ENCODE peak calls at places on chromosomes 6 and 20, in nine cellular contexts. L is effector memory CD8-positive, alpha-beta T cell; P is PC-3; K is pancreas; S is T-cell; R is lower lobe of right lung; O is stimulated activated naive CD8-positive, alpha-beta T cell treated with anti-CD3 and anti-CD28 coated beads, Interleukin-15, amount 100 ng/mL, for 72 hours; F is gastroesophageal sphincter; Z is K562. Q is an unnamed sample.
A peak's percentile ranks its signal among the peaks of the same experiment; 100 is the strongest.

GRCh38 chr6:148221580-148221979 is 121.1 kb upstream of the SASH1 start:
- ATAC-seq in L (no peak), P (no peak), K (no peak), S (no peak), R (no peak), O (no peak), F (no peak), Z (no peak), Q (no peak)

GRCh38 chr6:2141644-2142290 is 103.6 kb downstream of the GMDS start:
- ATAC-seq in L (no peak), P (no peak), K (no peak), S (no peak), R (no peak), O (no peak), F (no peak), Z (peak; percentile 41), Q (no peak)

GRCh38 chr6:42727627-42728026 is 5.2 kb upstream of the PRPH2 start:
- ATAC-seq in L (no peak), P (no peak), K (no peak), S (no peak), R (peak; percentile 7), O (no peak), F (no peak), Z (no peak), Q (no peak)

GRCh38 chr20:50215917-50216316 is 25.3 kb downstream of the CEBPB start:
- ATAC-seq in L (no peak), P (no peak), K (no peak), S (no peak), R (peak; percentile 3), O (peak; percentile 42), F (no peak), Z (no peak), Q (no peak)

GRCh38 chr6:145349950-145350510 is 385.3 kb downstream of the EPM2A start:
- ATAC-seq in L (no peak), P (no peak), K (no peak), S (no peak), R (no peak), O (no peak), F (no peak), Z (no peak), Q (no peak)

GRCh38 chr20:39453890-39454289 is 491.7 kb downstream of the DHX35 start:
- ATAC-seq in L (no peak), P (no peak), K (no peak), S (no peak), R (no peak), O (no peak), F (no peak), Z (no peak), Q (no peak)

GRCh38 chr6:133584903-133585302 is 304.0 kb upstream of the TCF21 start:
- ATAC-seq in L (no peak), P (no peak), K (no peak), S (no peak), R (no peak), O (no peak), F (no peak), Z (no peak), Q (no peak)

GRCh38 chr6:24033284-24033683 is 92.7 kb upstream of the NRSN1 start:
- ATAC-seq in L (no peak), P (no peak), K (no peak), S (no peak), R (no peak), O (no peak), F (no peak), Z (no peak), Q (no peak)

GRCh38 chr6:4371207-4371921 is 236.0 kb upstream of the ECI2 start:
- ATAC-seq in L (no peak), P (no peak), K (peak; percentile 30), S (no peak), R (no peak), O (no peak), F (no peak), Z (peak; percentile 96), Q (no peak)